ENCODE peak calls at places on chromosomes 3 and 15, in four cellular contexts. One of them, this sample, is unnamed.

GRCh38 chr3:57805674-57806073 is 49.6 kb downstream of the SLMAP start:
- DNase-seq in pancreas: no peak
- DNase-seq in left ventricle myocardium inferior: no peak
- DNase-seq in AG04449: no peak
- DNase-seq in this sample: peak

GRCh38 chr15:98760112-98760826 is 111.9 kb downstream of the IGF1R start:
- DNase-seq in AG04449: no peak
- DNase-seq in pancreas: no peak
- DNase-seq in left ventricle myocardium inferior: peak
- DNase-seq in this sample: no peak

GRCh38 chr15:67035886-67036285 is 29.5 kb upstream of the SMAD3 start:
- DNase-seq in pancreas: no peak
- DNase-seq in left ventricle myocardium inferior: no peak
- DNase-seq in AG04449: no peak
- DNase-seq in this sample: no peak

GRCh38 chr15:69282128-69282743 is 16.5 kb upstream of the PAQR5 start:
- DNase-seq in AG04449: no peak
- DNase-seq in pancreas: no peak
- DNase-seq in left ventricle myocardium inferior: no peak
- DNase-seq in this sample: no peak

GRCh38 chr15:34365073-34365825 is 1.7 kb downstream of the LPCAT4 start:
- DNase-seq in AG04449: no peak
- DNase-seq in left ventricle myocardium inferior: peak
- DNase-seq in pancreas: no peak
- DNase-seq in this sample: no peak

GRCh38 chr15:89161666-89162065 is 59.7 kb downstream of the RLBP1 start:
- DNase-seq in left ventricle myocardium inferior: no peak
- DNase-seq in AG04449: no peak
- DNase-seq in pancreas: no peak
- DNase-seq in this sample: no peak

GRCh38 chr3:185161761-185162160 is 8.9 kb upstream of the C3orf70 start:
- DNase-seq in AG04449: no peak
- DNase-seq in left ventricle myocardium inferior: no peak
- DNase-seq in pancreas: no peak
- DNase-seq in this sample: no peak

GRCh38 chr3:86481031-86481430 is 509.9 kb downstream of the VGLL3 start:
- DNase-seq in AG04449: no peak
- DNase-seq in left ventricle myocardium inferior: no peak
- DNase-seq in pancreas: no peak
- DNase-seq in this sample: no peak

GRCh38 chr3:24185738-24186384 is 240.8 kb downstream of the NR1D2 start:
- DNase-seq in AG04449: peak
- DNase-seq in pancreas: peak
- DNase-seq in left ventricle myocardium inferior: no peak
- DNase-seq in this sample: peak

GRCh38 chr3:49701388-49702077 is 12.2 kb downstream of the RNF123 start:
- DNase-seq in AG04449: no peak
- DNase-seq in pancreas: peak
- DNase-seq in left ventricle myocardium inferior: no peak
- DNase-seq in this sample: no peak

GRCh38 chr3:70963412-70963811 is 620.1 kb downstream of the FOXP1 start:
- DNase-seq in left ventricle myocardium inferior: no peak
- DNase-seq in pancreas: no peak
- DNase-seq in AG04449: no peak
- DNase-seq in this sample: peak

GRCh38 chr3:12759097-12759679 is at the start of gene TMEM40:
- DNase-seq in AG04449: no peak
- DNase-seq in pancreas: no peak
- DNase-seq in left ventricle myocardium inferior: no peak
- DNase-seq in this sample: no peak

GRCh38 chr15:71080705-71081104 is 34.6 kb upstream of the THSD4 start:
- DNase-seq in pancreas: no peak
- DNase-seq in left ventricle myocardium inferior: no peak
- DNase-seq in AG04449: peak
- DNase-seq in this sample: no peak

GRCh38 chr3:125212509-125213372 is at the start of gene SLC12A8:
- DNase-seq in left ventricle myocardium inferior: no peak
- DNase-seq in pancreas: peak
- DNase-seq in AG04449: no peak
- DNase-seq in this sample: no peak

GRCh38 chr15:75672646-75673425 is 25.1 kb downstream of the SNX33 start:
- DNase-seq in AG04449: peak
- DNase-seq in pancreas: peak
- DNase-seq in left ventricle myocardium inferior: peak
- DNase-seq in this sample: peak

GRCh38 chr3:43473737-43474136 is 148.1 kb downstream of the ANO10 start:
- DNase-seq in pancreas: no peak
- DNase-seq in left ventricle myocardium inferior: no peak
- DNase-seq in AG04449: no peak
- DNase-seq in this sample: no peak

GRCh38 chr3:6326760-6327159 is 534.2 kb upstream of the GRM7 start:
- DNase-seq in pancreas: no peak
- DNase-seq in left ventricle myocardium inferior: no peak
- DNase-seq in AG04449: no peak
- DNase-seq in this sample: no peak

GRCh38 chr15:43260011-43260615 is 6.6 kb downstream of the TGM5 start:
- DNase-seq in left ventricle myocardium inferior: no peak
- DNase-seq in AG04449: no peak
- DNase-seq in pancreas: no peak
- DNase-seq in this sample: no peak

GRCh38 chr3:46942079-46942478 is 34.5 kb downstream of the CCDC12 start:
- DNase-seq in pancreas: no peak
- DNase-seq in AG04449: no peak
- DNase-seq in left ventricle myocardium inferior: no peak
- DNase-seq in this sample: no peak

GRCh38 chr3:180528843-180529242 is 73.1 kb upstream of the TTC14 start:
- DNase-seq in pancreas: no peak
- DNase-seq in left ventricle myocardium inferior: no peak
- DNase-seq in AG04449: no peak
- DNase-seq in this sample: no peak

DNA sequence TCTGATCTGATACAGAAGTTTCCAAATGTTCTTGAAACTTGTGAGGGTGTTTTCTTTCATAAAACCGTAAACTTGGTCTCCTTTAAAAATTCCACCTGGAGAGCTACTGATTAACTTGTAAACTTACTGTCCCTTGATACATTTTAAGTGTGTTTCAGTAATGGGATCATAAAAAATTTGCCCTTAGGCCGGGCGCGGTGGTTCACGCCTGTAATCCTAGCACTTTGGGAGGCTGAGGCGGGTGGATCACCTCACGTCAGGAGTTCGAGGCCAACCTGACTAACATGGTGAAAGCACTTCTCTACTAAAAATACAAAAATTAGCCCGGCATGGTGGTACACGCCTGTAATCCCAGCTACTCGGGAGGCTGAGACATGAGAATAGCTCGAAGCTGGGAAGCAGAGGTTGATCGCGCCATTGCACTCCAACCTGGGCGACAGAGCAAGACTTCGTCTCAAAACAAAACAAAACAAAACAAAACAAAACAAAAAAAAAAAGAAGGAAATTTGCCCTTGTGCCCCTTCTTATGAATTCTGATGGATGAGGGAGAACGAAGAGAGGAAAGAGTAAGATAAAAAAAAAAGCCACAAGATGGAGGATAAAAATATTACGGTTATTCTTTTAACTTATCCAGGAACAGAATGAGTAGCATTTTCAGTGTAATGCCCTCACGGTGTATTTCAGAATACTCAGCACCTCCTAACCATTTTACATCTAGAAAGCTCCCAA is 32.1 kb upstream of the AP4E1 start:
- DNase-seq in pancreas: no peak
- DNase-seq in AG04449: no peak
- DNase-seq in left ventricle myocardium inferior: no peak
- DNase-seq in this sample: no peak
- H3K4me3 ChIP-seq in pancreas: peak
- H3K4me3 ChIP-seq in AG04449: peak
- H3K4me3 ChIP-seq in left ventricle myocardium inferior: peak
- H3K4me3 ChIP-seq in this sample: peak

GRCh38 chr3:84082726-84083125 is 876.1 kb upstream of the CADM2 start:
- DNase-seq in AG04449: no peak
- DNase-seq in pancreas: no peak
- DNase-seq in left ventricle myocardium inferior: no peak
- DNase-seq in this sample: no peak

GRCh38 chr3:84074767-84075166 is 884.0 kb upstream of the CADM2 start:
- DNase-seq in AG04449: no peak
- DNase-seq in left ventricle myocardium inferior: no peak
- DNase-seq in pancreas: no peak
- DNase-seq in this sample: peak

GRCh38 chr3:84077479-84077878 is 881.3 kb upstream of the CADM2 start:
- DNase-seq in left ventricle myocardium inferior: no peak
- DNase-seq in AG04449: no peak
- DNase-seq in pancreas: no peak
- DNase-seq in this sample: no peak
- TF ChIP-seq CTCF in left ventricle myocardium inferior: no peak
- TF ChIP-seq CTCF in AG04449: no peak
- TF ChIP-seq CTCF in pancreas: no peak
- TF ChIP-seq CTCF in this sample: peak

DNA sequence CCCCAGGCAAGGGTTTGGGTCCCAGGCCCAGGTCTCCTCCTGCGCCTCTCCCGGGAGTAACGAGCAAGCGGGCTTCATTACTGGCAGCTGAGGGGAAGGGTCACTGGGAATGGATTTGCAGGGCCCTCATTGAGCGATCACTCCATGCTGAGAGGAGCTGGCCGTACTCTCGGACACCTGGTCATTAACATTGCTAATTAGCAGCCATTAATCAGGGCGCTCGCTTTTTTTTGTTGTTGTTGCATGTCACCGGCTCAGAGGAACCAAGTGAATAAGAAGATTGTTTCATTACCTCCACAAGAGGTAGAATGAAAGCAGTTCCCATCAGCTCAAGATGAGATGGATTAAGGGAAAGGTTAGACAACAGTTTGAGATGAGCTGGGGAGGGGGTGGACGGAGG is 293.0 kb upstream of the ATP11B start:
- DNase-seq in left ventricle myocardium inferior: no peak
- DNase-seq in AG04449: no peak
- DNase-seq in pancreas: no peak
- DNase-seq in this sample: no peak
- H3K4me3 ChIP-seq in left ventricle myocardium inferior: no peak
- H3K4me3 ChIP-seq in AG04449: no peak
- H3K4me3 ChIP-seq in pancreas: no peak
- H3K4me3 ChIP-seq in this sample: no peak

GRCh38 chr3:84946240-84946639 is 12.5 kb upstream of the CADM2 start:
- DNase-seq in AG04449: no peak
- DNase-seq in left ventricle myocardium inferior: no peak
- DNase-seq in pancreas: no peak
- DNase-seq in this sample: no peak

GRCh38 chr3:84943379-84943778 is 15.4 kb upstream of the CADM2 start:
- DNase-seq in left ventricle myocardium inferior: no peak
- DNase-seq in pancreas: no peak
- DNase-seq in AG04449: no peak
- DNase-seq in this sample: no peak
- TF ChIP-seq CTCF in left ventricle myocardium inferior: no peak
- TF ChIP-seq CTCF in pancreas: no peak
- TF ChIP-seq CTCF in AG04449: no peak
- TF ChIP-seq CTCF in this sample: peak